ENCODE peak calls at places on chromosomes 1 and 21, in six cellular contexts. Y is AG04450; J is KBM-7; X is activated T-helper 1 cell treated with anti-CD3 and anti-CD28 coated beads, Interleukin-12 subunit alpha, Interleukin-12 subunit beta, Interleukin-2, Interleukin-4 antibody, amounts not matched to agents 30 ng/mL and 10 ng/mL and 1 ng/mL, durations not matched to agents 14 hours and 24 hours and 36 hours; A is AG09309; Q is NCI-H1436. P is an unnamed sample.

GRCh38 chr1:215482079-215482478 is 85.0 kb upstream of the KCTD3 start:
- DNase-seq in Y (no peak), J (no peak), X (no peak), A (no peak), Q (no peak), P (no peak)

GRCh38 chr1:189659731-189660130 is 817.9 kb downstream of the BRINP3 start:
- DNase-seq in Y (no peak), J (no peak), X (no peak), A (no peak), Q (no peak), P (no peak)

GRCh38 chr1:224211262-224211962 is 28.4 kb downstream of the DEGS1 start:
- DNase-seq in Y (peak; percentile 66), J (no peak), X (no peak), A (peak; percentile 32), Q (peak; percentile 73), P (peak; percentile 43)

GRCh38 chr1:212814548-212814947 is 22.9 kb downstream of the TATDN3 start:
- DNase-seq in Y (no peak), J (no peak), X (no peak), A (no peak), Q (no peak), P (no peak)

GRCh38 chr1:200053091-200053490 is 25.6 kb downstream of the NR5A2 start:
- DNase-seq in Y (no peak), J (no peak), X (no peak), A (no peak), Q (no peak), P (no peak)

GRCh38 chr1:202086579-202087350 is 36.0 kb upstream of the GPR37L1 start:
- DNase-seq in Y (no peak), J (no peak), X (no peak), A (no peak), Q (peak; percentile 32), P (no peak)

GRCh38 chr1:24946861-24947658 is 17.0 kb upstream of the RUNX3 start:
- DNase-seq in Y (no peak), J (no peak), X (no peak), A (no peak), Q (no peak), P (peak; percentile 44)

GRCh38 chr1:65292861-65293593 is 16.3 kb upstream of the DNAJC6 start:
- DNase-seq in Y (no peak), J (peak; percentile 9), X (no peak), A (no peak), Q (no peak), P (no peak)

GRCh38 chr1:64922336-64922735 is 44.0 kb downstream of the JAK1 start:
- DNase-seq in Y (no peak), J (no peak), X (no peak), A (no peak), Q (no peak), P (no peak)

GRCh38 chr1:1569341-1569740 is 5.3 kb downstream of the SSU72 start:
- DNase-seq in Y (no peak), J (no peak), X (no peak), A (no peak), Q (no peak), P (no peak)

GRCh38 chr1:151145158-151146071 is 1.0 kb downstream of the SEMA6C start:
- DNase-seq in Y (no peak), J (no peak), X (no peak), A (no peak), Q (no peak), P (no peak)

GRCh38 chr1:183516725-183517124 is 44.4 kb downstream of the SMG7 start:
- DNase-seq in Y (no peak), J (no peak), X (no peak), A (no peak), Q (no peak), P (no peak)

GRCh38 chr1:93908394-93909145 is 660 bp downstream of the GCLM start:
- DNase-seq in Y (no peak), J (peak; percentile 37), X (peak; percentile 45), A (no peak), Q (no peak), P (peak; percentile 83)

GRCh38 chr1:19799233-19799876 is 361 bp downstream of the TMCO4 start:
- DNase-seq in Y (no peak), J (peak; percentile 64), X (peak; percentile 42), A (peak; percentile 7), Q (peak; percentile 4), P (peak; percentile 15)

GRCh38 chr1:71343686-71344416 is 263.0 kb upstream of the ZRANB2 start:
- DNase-seq in Y (no peak), J (peak; percentile 14), X (no peak), A (no peak), Q (no peak), P (peak; percentile 19)

GRCh38 chr1:150582371-150582770 is 3.0 kb upstream of the MCL1 start:
- DNase-seq in Y (no peak), J (no peak), X (no peak), A (no peak), Q (no peak), P (peak; percentile 5)

GRCh38 chr1:226223157-226223785 is at the start of gene MIXL1:
- DNase-seq in Y (no peak), J (no peak), X (no peak), A (no peak), Q (no peak), P (no peak)

GRCh38 chr21:45578811-45579381 is 36.7 kb upstream of the SLC19A1 start:
- DNase-seq in Y (no peak), J (no peak), X (no peak), A (no peak), Q (no peak), P (no peak)

GRCh38 chr1:94579876-94580294 is 38.3 kb upstream of the F3 start:
- DNase-seq in Y (peak; percentile 96), J (no peak), X (no peak), A (peak; percentile 80), Q (no peak), P (no peak)

GRCh38 chr21:25080706-25081495 is 526.4 kb downstream of the MRPL39 start:
- DNase-seq in Y (no peak), J (no peak), X (no peak), A (no peak), Q (no peak), P (no peak)

GRCh38 chr1:178501705-178502329 is 5.1 kb upstream of the CLEC20A start:
- DNase-seq in Y (peak; percentile 36), J (peak; percentile 71), X (peak; percentile 31), A (no peak), Q (peak; percentile 65), P (peak; percentile 79)

P was measured in NAMALWA.